ENCODE peak calls at places on chromosome 17, in seven cellular contexts. J is substantia nigra, C is AG09309, B is fibroblast of lung, H is Calu3, Z is HTR-8/SVneo, L is GM12865. F is an unnamed sample.

GRCh38 chr17:70629902-70630301 is 460.6 kb downstream of the KCNJ2 start:
- DNase-seq in J (peak), C (no peak), B (peak), H (no peak), Z (peak), L (no peak), F (no peak)

GRCh38 chr17:72588561-72588960 is 467.7 kb downstream of the SOX9 start:
- DNase-seq in J (no peak), C (no peak), B (peak), H (no peak), Z (no peak), L (no peak), F (no peak)

GRCh38 chr17:28395426-28395825 is 10.6 kb downstream of the SLC46A1 start:
- DNase-seq in J (no peak), C (no peak), B (no peak), H (no peak), Z (no peak), L (no peak), F (no peak)

GRCh38 chr17:59149841-59150511 is 5.0 kb downstream of the SKA2 start:
- DNase-seq in J (no peak), C (no peak), B (no peak), H (no peak), Z (no peak), L (peak), F (no peak)

GRCh38 chr17:50210249-50211225 is 9.1 kb upstream of the COL1A1 start:
- DNase-seq in J (no peak), C (peak), B (peak), H (peak), Z (peak), L (no peak), F (peak)

GRCh38 chr17:36602924-36603384 is 1.6 kb downstream of the MRM1 start:
- DNase-seq in J (peak), C (no peak), B (peak), H (peak), Z (peak), L (peak), F (no peak)

GRCh38 chr17:68734202-68734825 is 133.1 kb upstream of the FAM20A start:
- DNase-seq in J (no peak), C (no peak), B (no peak), H (no peak), Z (no peak), L (no peak), F (no peak)

GRCh38 chr17:1724869-1725641 is 551 bp downstream of the WDR81 start:
- DNase-seq in J (no peak), C (no peak), B (no peak), H (peak), Z (no peak), L (no peak), F (no peak)

GRCh38 chr17:9924735-9925191 is 19.7 kb upstream of the RCVRN start:
- DNase-seq in J (no peak), C (peak), B (peak), H (peak), Z (peak), L (peak), F (no peak)

GRCh38 chr17:83057793-83058477 is 21.5 kb upstream of the METRNL start:
- DNase-seq in J (no peak), C (no peak), B (no peak), H (no peak), Z (no peak), L (no peak), F (no peak)

GRCh38 chr17:35596530-35597233 is 9.6 kb downstream of the AP2B1 start:
- DNase-seq in J (no peak), C (no peak), B (no peak), H (no peak), Z (no peak), L (no peak), F (no peak)

GRCh38 chr17:61744252-61744651 is 119.1 kb downstream of the BRIP1 start:
- DNase-seq in J (no peak), C (no peak), B (no peak), H (no peak), Z (no peak), L (no peak), F (no peak)

GRCh38 chr17:72171703-72172670 is 51.2 kb downstream of the SOX9 start:
- DNase-seq in J (peak), C (no peak), B (no peak), H (no peak), Z (no peak), L (no peak), F (no peak)

GRCh38 chr17:76947309-76947708 is 79.1 kb downstream of the MGAT5B start:
- DNase-seq in J (no peak), C (no peak), B (no peak), H (no peak), Z (no peak), L (no peak), F (no peak)

GRCh38 chr17:958712-959451 is 20.7 kb downstream of the NXN start:
- DNase-seq in J (no peak), C (no peak), B (no peak), H (no peak), Z (no peak), L (no peak), F (no peak)